ENCODE peak calls at places on chromosomes 16 and 17, in six cellular contexts. One of them, this sample, is unnamed.

GRCh38 chr17:27793168-27793905 is 7.0 kb downstream of the NOS2 start:
- DNase-seq in lung microvascular endothelial cell: no peak
- DNase-seq in stomach: no peak
- DNase-seq in NCI-H1048: no peak
- DNase-seq in stimulated activated CD4-positive, alpha-beta T cell treated with anti-CD3 and anti-CD28 coated beads, Interleukin-2, amount 100 ng/mL, for 24 hours: no peak
- DNase-seq in NCI-H2029 treated with DMSO at 0.1 percent for 48 hours: no peak
- DNase-seq in this sample: no peak

GRCh38 chr17:2449486-2449885 is 48.6 kb upstream of the MNT start:
- DNase-seq in lung microvascular endothelial cell: no peak
- DNase-seq in stomach: no peak
- DNase-seq in NCI-H1048: no peak
- DNase-seq in stimulated activated CD4-positive, alpha-beta T cell treated with anti-CD3 and anti-CD28 coated beads, Interleukin-2, amount 100 ng/mL, for 24 hours: no peak
- DNase-seq in NCI-H2029 treated with DMSO at 0.1 percent for 48 hours: no peak
- DNase-seq in this sample: no peak

GRCh38 chr17:27756467-27757371 is 43.6 kb downstream of the NOS2 start:
- DNase-seq in lung microvascular endothelial cell: peak
- DNase-seq in stomach: peak
- DNase-seq in NCI-H1048: no peak
- DNase-seq in stimulated activated CD4-positive, alpha-beta T cell treated with anti-CD3 and anti-CD28 coated beads, Interleukin-2, amount 100 ng/mL, for 24 hours: peak
- DNase-seq in NCI-H2029 treated with DMSO at 0.1 percent for 48 hours: no peak
- DNase-seq in this sample: no peak

GRCh38 chr17:55198690-55199370 is 65.9 kb upstream of the HLF start:
- DNase-seq in lung microvascular endothelial cell: no peak
- DNase-seq in stomach: no peak
- DNase-seq in NCI-H1048: no peak
- DNase-seq in stimulated activated CD4-positive, alpha-beta T cell treated with anti-CD3 and anti-CD28 coated beads, Interleukin-2, amount 100 ng/mL, for 24 hours: no peak
- DNase-seq in NCI-H2029 treated with DMSO at 0.1 percent for 48 hours: no peak
- DNase-seq in this sample: no peak

GRCh38 chr17:67390646-67391480 is 13.8 kb downstream of the PITPNC1 start:
- DNase-seq in lung microvascular endothelial cell: peak
- DNase-seq in stomach: peak
- DNase-seq in NCI-H1048: no peak
- DNase-seq in stimulated activated CD4-positive, alpha-beta T cell treated with anti-CD3 and anti-CD28 coated beads, Interleukin-2, amount 100 ng/mL, for 24 hours: peak
- DNase-seq in NCI-H2029 treated with DMSO at 0.1 percent for 48 hours: peak
- DNase-seq in this sample: peak

GRCh38 chr16:57859331-57859730 is 57.0 kb upstream of the KIFC3 start:
- DNase-seq in lung microvascular endothelial cell: peak
- DNase-seq in stomach: no peak
- DNase-seq in NCI-H1048: no peak
- DNase-seq in stimulated activated CD4-positive, alpha-beta T cell treated with anti-CD3 and anti-CD28 coated beads, Interleukin-2, amount 100 ng/mL, for 24 hours: no peak
- DNase-seq in NCI-H2029 treated with DMSO at 0.1 percent for 48 hours: no peak
- DNase-seq in this sample: no peak

GRCh38 chr16:51431517-51432241 is 280.6 kb upstream of the SALL1 start:
- DNase-seq in lung microvascular endothelial cell: peak
- DNase-seq in stomach: no peak
- DNase-seq in NCI-H1048: no peak
- DNase-seq in stimulated activated CD4-positive, alpha-beta T cell treated with anti-CD3 and anti-CD28 coated beads, Interleukin-2, amount 100 ng/mL, for 24 hours: no peak
- DNase-seq in NCI-H2029 treated with DMSO at 0.1 percent for 48 hours: no peak
- DNase-seq in this sample: no peak

GRCh38 chr16:15903960-15904359 is 15.6 kb upstream of the CEP20 start:
- DNase-seq in lung microvascular endothelial cell: no peak
- DNase-seq in stomach: no peak
- DNase-seq in NCI-H1048: no peak
- DNase-seq in stimulated activated CD4-positive, alpha-beta T cell treated with anti-CD3 and anti-CD28 coated beads, Interleukin-2, amount 100 ng/mL, for 24 hours: no peak
- DNase-seq in NCI-H2029 treated with DMSO at 0.1 percent for 48 hours: no peak
- DNase-seq in this sample: no peak

GRCh38 chr17:18040287-18040858 is 1.2 kb downstream of the GID4 start:
- DNase-seq in lung microvascular endothelial cell: no peak
- DNase-seq in stomach: no peak
- DNase-seq in NCI-H1048: no peak
- DNase-seq in stimulated activated CD4-positive, alpha-beta T cell treated with anti-CD3 and anti-CD28 coated beads, Interleukin-2, amount 100 ng/mL, for 24 hours: no peak
- DNase-seq in NCI-H2029 treated with DMSO at 0.1 percent for 48 hours: no peak
- DNase-seq in this sample: no peak